ENCODE peak calls at places on chromosomes 12 and 14, in six cellular contexts. One of them, this sample, is unnamed.

GRCh38 chr14:51443195-51444018 is 203.4 kb downstream of the TMX1 start:
- DNase-seq in endodermal cell: no peak
- DNase-seq in AG10803: peak; percentile 78
- DNase-seq in NB4: no peak
- DNase-seq in prostate gland: no peak
- DNase-seq in fibroblast of gingiva: no peak
- DNase-seq in this sample: peak; percentile 68

GRCh38 chr12:14845350-14845750 is 2.0 kb upstream of the ART4 start:
- DNase-seq in endodermal cell: peak; percentile 82
- DNase-seq in AG10803: peak; percentile 53
- DNase-seq in NB4: peak; percentile 59
- DNase-seq in prostate gland: peak; percentile 40
- DNase-seq in fibroblast of gingiva: peak; percentile 45
- DNase-seq in this sample: peak; percentile 40

GRCh38 chr14:68337279-68337678 is 455.6 kb downstream of the ZFP36L1 start:
- DNase-seq in endodermal cell: no peak
- DNase-seq in AG10803: no peak
- DNase-seq in NB4: no peak
- DNase-seq in prostate gland: no peak
- DNase-seq in fibroblast of gingiva: no peak
- DNase-seq in this sample: no peak

GRCh38 chr14:94654071-94654974 is 42.1 kb downstream of the SERPINA3 start:
- DNase-seq in endodermal cell: no peak
- DNase-seq in AG10803: no peak
- DNase-seq in NB4: peak; percentile 7
- DNase-seq in prostate gland: no peak
- DNase-seq in fibroblast of gingiva: no peak
- DNase-seq in this sample: no peak

GRCh38 chr12:3527181-3527580 is 36.2 kb downstream of the PRMT8 start:
- DNase-seq in endodermal cell: no peak
- DNase-seq in AG10803: peak; percentile 29
- DNase-seq in NB4: peak; percentile 52
- DNase-seq in prostate gland: no peak
- DNase-seq in fibroblast of gingiva: peak; percentile 71
- DNase-seq in this sample: peak; percentile 89

GRCh38 chr14:94597788-94598187 is 14.4 kb upstream of the SERPINA3 start:
- DNase-seq in endodermal cell: no peak
- DNase-seq in AG10803: no peak
- DNase-seq in NB4: no peak
- DNase-seq in prostate gland: no peak
- DNase-seq in fibroblast of gingiva: no peak
- DNase-seq in this sample: no peak

GRCh38 chr12:3000548-3001275 is 41.5 kb downstream of the TEAD4 start:
- DNase-seq in endodermal cell: peak; percentile 86
- DNase-seq in AG10803: no peak
- DNase-seq in NB4: no peak
- DNase-seq in prostate gland: no peak
- DNase-seq in fibroblast of gingiva: no peak
- DNase-seq in this sample: peak; percentile 10

GRCh38 chr12:15963271-15963670 is 52.1 kb downstream of the DERA start:
- DNase-seq in endodermal cell: no peak
- DNase-seq in AG10803: no peak
- DNase-seq in NB4: no peak
- DNase-seq in prostate gland: no peak
- DNase-seq in fibroblast of gingiva: peak; percentile 19
- DNase-seq in this sample: peak; percentile 30

GRCh38 chr14:102055181-102055901 is 31.5 kb downstream of the HSP90AA1 start:
- DNase-seq in endodermal cell: peak; percentile 86
- DNase-seq in AG10803: peak; percentile 76
- DNase-seq in NB4: no peak
- DNase-seq in prostate gland: no peak
- DNase-seq in fibroblast of gingiva: peak; percentile 51
- DNase-seq in this sample: peak; percentile 80

GRCh38 chr12:1499351-1499750 is 95.0 kb downstream of the FBXL14 start:
- DNase-seq in endodermal cell: no peak
- DNase-seq in AG10803: no peak
- DNase-seq in NB4: no peak
- DNase-seq in prostate gland: no peak
- DNase-seq in fibroblast of gingiva: no peak
- DNase-seq in this sample: no peak

GRCh38 chr12:18304609-18305008 is 43.3 kb downstream of the PIK3C2G start:
- DNase-seq in endodermal cell: no peak
- DNase-seq in AG10803: no peak
- DNase-seq in NB4: no peak
- DNase-seq in prostate gland: no peak
- DNase-seq in fibroblast of gingiva: no peak
- DNase-seq in this sample: no peak

GRCh38 chr12:45878630-45879255 is 111.6 kb downstream of the SCAF11 start:
- DNase-seq in endodermal cell: no peak
- DNase-seq in AG10803: peak; percentile 3
- DNase-seq in NB4: no peak
- DNase-seq in prostate gland: no peak
- DNase-seq in fibroblast of gingiva: no peak
- DNase-seq in this sample: no peak

GRCh38 chr14:30045720-30046119 is 118.1 kb upstream of the PRKD1 start:
- DNase-seq in endodermal cell: no peak
- DNase-seq in AG10803: no peak
- DNase-seq in NB4: no peak
- DNase-seq in prostate gland: no peak
- DNase-seq in fibroblast of gingiva: no peak
- DNase-seq in this sample: no peak

GRCh38 chr14:67911506-67911905 is 91.9 kb downstream of the RAD51B start:
- DNase-seq in endodermal cell: no peak
- DNase-seq in AG10803: no peak
- DNase-seq in NB4: no peak
- DNase-seq in prostate gland: no peak
- DNase-seq in fibroblast of gingiva: peak; percentile 52
- DNase-seq in this sample: no peak

GRCh38 chr12:39127401-39127800 is 222.0 kb upstream of the CPNE8 start:
- DNase-seq in endodermal cell: no peak
- DNase-seq in AG10803: peak; percentile 2
- DNase-seq in NB4: no peak
- DNase-seq in prostate gland: no peak
- DNase-seq in fibroblast of gingiva: no peak
- DNase-seq in this sample: no peak

GRCh38 chr12:52949413-52950331 is 754 bp downstream of the KRT18 start:
- DNase-seq in endodermal cell: peak; percentile 92
- DNase-seq in AG10803: peak; percentile 81
- DNase-seq in NB4: peak; percentile 79
- DNase-seq in prostate gland: peak; percentile 91
- DNase-seq in fibroblast of gingiva: no peak
- DNase-seq in this sample: peak; percentile 48

GRCh38 chr12:120639771-120640721 is at the start of gene CABP1:
- DNase-seq in endodermal cell: peak; percentile 93
- DNase-seq in AG10803: no peak
- DNase-seq in NB4: peak; percentile 64
- DNase-seq in prostate gland: no peak
- DNase-seq in fibroblast of gingiva: no peak
- DNase-seq in this sample: no peak

GRCh38 chr12:98503343-98503592 is 12.1 kb upstream of the TMPO start:
- DNase-seq in endodermal cell: peak; percentile 98
- DNase-seq in AG10803: peak; percentile 93
- DNase-seq in NB4: peak; percentile 95
- DNase-seq in prostate gland: peak; percentile 92
- DNase-seq in fibroblast of gingiva: peak; percentile 93
- DNase-seq in this sample: peak; percentile 94

GRCh38 chr14:52918486-52918885 is 32.4 kb downstream of the FERMT2 start:
- DNase-seq in endodermal cell: no peak
- DNase-seq in AG10803: peak; percentile 64
- DNase-seq in NB4: peak; percentile 57
- DNase-seq in prostate gland: no peak
- DNase-seq in fibroblast of gingiva: peak; percentile 38
- DNase-seq in this sample: peak; percentile 80

GRCh38 chr12:79360936-79361335 is 329.8 kb downstream of the PAWR start:
- DNase-seq in endodermal cell: no peak
- DNase-seq in AG10803: no peak
- DNase-seq in NB4: no peak
- DNase-seq in prostate gland: no peak
- DNase-seq in fibroblast of gingiva: no peak
- DNase-seq in this sample: no peak

This sample was measured in foreskin fibroblast.